ENCODE peak calls at places on chromosome 17, in seven cellular contexts. S, E, O, C, B, N and Y are unnamed samples.

GRCh38 chr17:16446338-16446983 is 31.1 kb downstream of the TRPV2 start:
- DNase-seq in S (no peak), E (no peak), O (no peak), C (no peak), B (no peak), N (no peak), Y (no peak)

GRCh38 chr17:27538156-27538955 is 82.1 kb downstream of the KSR1 start:
- DNase-seq in S (no peak), E (no peak), O (peak; percentile 42), C (no peak), B (no peak), N (no peak), Y (no peak)

GRCh38 chr17:4872786-4873185 is 26.6 kb upstream of the C17orf107 start:
- DNase-seq in S (no peak), E (no peak), O (peak; percentile 80), C (no peak), B (no peak), N (no peak), Y (no peak)

GRCh38 chr17:31401456-31402254 is 10.2 kb downstream of the RAB11FIP4 start:
- DNase-seq in S (peak; percentile 41), E (no peak), O (no peak), C (no peak), B (no peak), N (no peak), Y (no peak)

GRCh38 chr17:7177210-7177953 is 1.8 kb downstream of the ASGR1 start:
- DNase-seq in S (no peak), E (peak; percentile 53), O (peak; percentile 85), C (peak; percentile 76), B (no peak), N (peak; percentile 77), Y (peak; percentile 48)

GRCh38 chr17:35568561-35568960 is 7.9 kb upstream of the SLFN14 start:
- DNase-seq in S (no peak), E (peak; percentile 25), O (no peak), C (no peak), B (no peak), N (no peak), Y (no peak)

GRCh38 chr17:81337449-81337848 is 42.3 kb upstream of the SLC38A10 start:
- DNase-seq in S (no peak), E (no peak), O (peak; percentile 90), C (no peak), B (no peak), N (peak; percentile 75), Y (no peak)

GRCh38 chr17:81829858-81830257 is 3.2 kb downstream of the MCRIP1 start:
- DNase-seq in S (no peak), E (no peak), O (no peak), C (no peak), B (no peak), N (no peak), Y (no peak)

GRCh38 chr17:3796110-3796821 is 4.7 kb downstream of the ITGAE start:
- DNase-seq in S (no peak), E (peak; percentile 85), O (no peak), C (peak; percentile 86), B (no peak), N (no peak), Y (no peak)

GRCh38 chr17:81865733-81866439 is 5.3 kb downstream of the ARHGDIA start:
- DNase-seq in S (no peak), E (no peak), O (no peak), C (no peak), B (no peak), N (no peak), Y (no peak)

GRCh38 chr17:34283571-34283970 is 2.0 kb upstream of the CCL11 start:
- DNase-seq in S (no peak), E (no peak), O (no peak), C (no peak), B (no peak), N (no peak), Y (no peak)

GRCh38 chr17:58172369-58173071 is 5.7 kb downstream of the OR4D2 start:
- DNase-seq in S (no peak), E (no peak), O (no peak), C (peak; percentile 70), B (peak; percentile 79), N (no peak), Y (peak; percentile 62)

GRCh38 chr17:57871863-57872262 is 22.0 kb upstream of the MRPS23 start:
- DNase-seq in S (no peak), E (no peak), O (no peak), C (no peak), B (no peak), N (no peak), Y (no peak)

GRCh38 chr17:29930399-29931010 is 477 bp upstream of the SSH2 start:
- DNase-seq in S (no peak), E (peak; percentile 22), O (no peak), C (no peak), B (no peak), N (no peak), Y (no peak)

GRCh38 chr17:17403899-17404576 is 72.8 kb upstream of the MED9 start:
- DNase-seq in S (no peak), E (peak; percentile 84), O (peak; percentile 51), C (peak; percentile 88), B (no peak), N (peak; percentile 57), Y (peak; percentile 31)

GRCh38 chr17:21193031-21193430 is 20.9 kb downstream of the TMEM11 start:
- DNase-seq in S (no peak), E (no peak), O (no peak), C (no peak), B (no peak), N (no peak), Y (no peak)

GRCh38 chr17:34533811-34534527 is 45.4 kb upstream of the TMEM132E start:
- DNase-seq in S (no peak), E (no peak), O (no peak), C (no peak), B (no peak), N (no peak), Y (no peak)

GRCh38 chr17:60647705-60648104 is 29.9 kb upstream of the BCAS3 start:
- DNase-seq in S (no peak), E (no peak), O (no peak), C (no peak), B (no peak), N (no peak), Y (no peak)

GRCh38 chr17:33106525-33107162 is 115.0 kb downstream of the SPACA3 start:
- DNase-seq in S (no peak), E (no peak), O (no peak), C (no peak), B (no peak), N (no peak), Y (no peak)

GRCh38 chr17:9298135-9298534 is 276.8 kb downstream of the NTN1 start:
- DNase-seq in S (no peak), E (no peak), O (no peak), C (no peak), B (no peak), N (peak; percentile 57), Y (no peak)

GRCh38 chr17:79691931-79692330 is 38.8 kb upstream of the ENPP7 start:
- DNase-seq in S (no peak), E (no peak), O (no peak), C (no peak), B (no peak), N (no peak), Y (no peak)

GRCh38 chr17:9844153-9844552 is 18.4 kb downstream of the GLP2R start:
- DNase-seq in S (no peak), E (no peak), O (no peak), C (peak; percentile 19), B (no peak), N (no peak), Y (no peak)

GRCh38 chr17:67157732-67158639 is 87.0 kb downstream of the HELZ start:
- DNase-seq in S (no peak), E (no peak), O (no peak), C (no peak), B (peak; percentile 10), N (no peak), Y (no peak)

GRCh38 chr17:74770498-74771318 is 5.4 kb downstream of the NAT9 start:
- DNase-seq in S (no peak), E (peak; percentile 81), O (peak; percentile 88), C (peak; percentile 88), B (peak; percentile 41), N (peak; percentile 81), Y (peak; percentile 68)
- H3K27ac ChIP-seq in S (no peak overlapping the region), E (peak overlapping the region; percentile 86), O (no peak overlapping the region), C (no peak overlapping the region), B (peak overlapping the region; percentile 0), N (no peak overlapping the region), Y (peak overlapping the region; percentile 4)

DNA sequence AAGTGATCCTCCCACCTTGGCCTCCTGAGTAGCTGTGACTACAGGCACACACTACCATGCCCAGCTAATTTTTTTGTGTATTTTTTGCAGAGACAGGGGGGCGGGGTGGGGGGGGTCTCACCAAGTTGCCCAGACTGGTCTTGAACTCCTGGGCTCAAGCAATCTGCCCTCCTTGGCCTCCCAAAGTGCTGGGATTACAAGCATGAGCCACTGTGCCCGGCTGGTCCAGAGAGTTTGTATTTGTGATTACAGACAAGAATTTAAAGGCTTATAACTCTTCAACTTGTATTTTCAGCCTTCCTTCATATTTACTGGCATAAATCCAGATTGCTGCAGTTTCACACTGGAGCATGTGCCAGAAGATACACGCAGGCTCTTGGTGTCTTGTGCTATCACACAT is 27.9 kb downstream of the WSCD1 start:
- DNase-seq in S (peak; percentile 70), E (no peak), O (peak; percentile 20), C (no peak), B (no peak), N (no peak), Y (no peak)
- H3K4me1 ChIP-seq in S (no peaks in the 10 kb centered on the region), E (peaks cover 16% of the 10 kb centered on the region), O (no peaks in the 10 kb centered on the region), C (no peaks in the 10 kb centered on the region), B (no peaks in the 10 kb centered on the region), N (peaks cover 19% of the 10 kb centered on the region), Y (no peaks in the 10 kb centered on the region)

GRCh38 chr17:43360739-43361498 is 37.9 kb upstream of the ARL4D start:
- DNase-seq in S (peak; percentile 98), E (peak; percentile 90), O (peak; percentile 93), C (peak; percentile 94), B (no peak), N (no peak), Y (peak; percentile 96)
- H3K27ac ChIP-seq in S (peak overlapping the region; percentile 95), E (peak overlapping the region; percentile 93), O (peak overlapping the region; percentile 100), C (peak overlapping the region; percentile 100), B (no peak overlapping the region), N (peak overlapping the region; percentile 94), Y (peak overlapping the region; percentile 95)

GRCh38 chr17:40101367-40102210 is 1.2 kb upstream of the NR1D1 start:
- DNase-seq in S (no peak), E (no peak), O (no peak), C (no peak), B (no peak), N (no peak), Y (no peak)
- H3K4me1 ChIP-seq in S (peaks cover 83% of the 10 kb centered on the region), E (peaks cover 78% of the 10 kb centered on the region), O (peaks cover 76% of the 10 kb centered on the region), C (peaks cover 85% of the 10 kb centered on the region), B (peaks cover 40% of the 10 kb centered on the region), N (peaks cover 70% of the 10 kb centered on the region), Y (peaks cover 70% of the 10 kb centered on the region)

DNA sequence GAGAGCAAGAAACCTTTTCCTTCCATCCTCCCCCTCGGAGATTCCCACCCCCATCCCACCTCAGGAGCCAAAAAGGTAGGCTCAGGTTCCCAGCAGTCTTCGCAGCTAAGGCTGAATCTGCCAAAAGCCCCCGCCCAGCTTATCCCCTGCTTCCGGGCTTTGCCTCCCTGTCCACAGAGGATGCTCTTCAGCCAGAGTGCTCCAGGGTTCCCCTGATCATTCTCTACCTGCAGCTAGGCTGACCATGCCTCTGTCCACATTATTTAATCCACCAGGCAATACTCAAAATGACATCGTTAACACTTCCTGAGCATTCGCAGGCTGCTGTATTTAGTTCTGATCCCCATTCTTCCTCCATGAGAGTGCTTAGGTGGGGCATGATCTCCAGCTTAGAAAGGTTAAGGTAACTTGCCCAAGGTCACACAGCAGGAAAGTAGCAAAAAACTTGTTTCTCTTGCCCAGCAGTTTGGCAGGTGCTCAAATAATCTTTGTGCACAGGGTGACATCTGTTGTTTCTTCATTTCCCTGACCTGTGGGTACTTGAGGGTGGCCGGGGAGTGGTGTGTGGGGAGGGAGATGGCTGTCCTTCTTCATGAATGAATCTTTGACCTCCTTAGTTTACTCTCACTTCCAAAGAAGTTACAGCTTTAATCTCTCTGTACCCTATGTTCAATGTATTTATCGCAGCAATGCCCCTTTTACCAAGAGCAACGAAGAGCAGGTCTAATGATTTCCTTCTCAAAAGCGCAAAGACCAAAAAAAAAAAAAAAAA is 880 bp upstream of the TBKBP1 start:
- DNase-seq in S (no peak), E (no peak), O (no peak), C (no peak), B (no peak), N (no peak), Y (no peak)
- H3K27ac ChIP-seq in S (peak overlapping the region; percentile 88), E (peak overlapping the region; percentile 39), O (peak overlapping the region; percentile 86), C (peak overlapping the region; percentile 27), B (peak overlapping the region; percentile 61), N (peak overlapping the region; percentile 89), Y (peak overlapping the region; percentile 2)